ENCODE peak calls at places on chromosomes 6 and 20, in ten cellular contexts. One of them, this sample, is unnamed. For H3K27me3, the result is how much of the 10 kb centered on the place peaks cover.

GRCh38 chr6:37174515-37175331 is 4.8 kb downstream of the PIM1 start:
- DNase-seq in cardiac muscle cell: no peak
- DNase-seq in GM06990: no peak
- DNase-seq in small intestine: no peak
- DNase-seq in fibroblast of lung: no peak
- DNase-seq in ovary: no peak
- DNase-seq in adrenal gland: no peak
- DNase-seq in neural progenitor cell: no peak
- DNase-seq in SJSA1: no peak
- DNase-seq in CD8-positive, alpha-beta T cell: no peak
- DNase-seq in this sample: peak

GRCh38 chr20:53800883-53801604 is 207.4 kb upstream of the ZNF217 start:
- DNase-seq in cardiac muscle cell: peak
- DNase-seq in GM06990: no peak
- DNase-seq in small intestine: peak
- DNase-seq in fibroblast of lung: no peak
- DNase-seq in ovary: no peak
- DNase-seq in adrenal gland: no peak
- DNase-seq in neural progenitor cell: peak
- DNase-seq in SJSA1: no peak
- DNase-seq in CD8-positive, alpha-beta T cell: no peak
- DNase-seq in this sample: no peak

GRCh38 chr20:1775117-1775516 is 117.5 kb upstream of the SIRPG start:
- DNase-seq in cardiac muscle cell: peak
- DNase-seq in GM06990: no peak
- DNase-seq in small intestine: no peak
- DNase-seq in fibroblast of lung: peak
- DNase-seq in ovary: no peak
- DNase-seq in adrenal gland: peak
- DNase-seq in neural progenitor cell: no peak
- DNase-seq in SJSA1: no peak
- DNase-seq in CD8-positive, alpha-beta T cell: no peak
- DNase-seq in this sample: no peak

GRCh38 chr6:168784426-168784825 is 343.4 kb downstream of the SMOC2 start:
- DNase-seq in cardiac muscle cell: no peak
- DNase-seq in GM06990: no peak
- DNase-seq in small intestine: no peak
- DNase-seq in fibroblast of lung: no peak
- DNase-seq in ovary: no peak
- DNase-seq in adrenal gland: no peak
- DNase-seq in neural progenitor cell: no peak
- DNase-seq in SJSA1: no peak
- DNase-seq in CD8-positive, alpha-beta T cell: no peak
- DNase-seq in this sample: no peak

GRCh38 chr6:15893556-15894253 is 230.9 kb upstream of the DTNBP1 start:
- DNase-seq in cardiac muscle cell: peak
- DNase-seq in GM06990: no peak
- DNase-seq in small intestine: peak
- DNase-seq in fibroblast of lung: no peak
- DNase-seq in ovary: no peak
- DNase-seq in adrenal gland: no peak
- DNase-seq in neural progenitor cell: peak
- DNase-seq in SJSA1: no peak
- DNase-seq in CD8-positive, alpha-beta T cell: no peak
- DNase-seq in this sample: no peak

GRCh38 chr20:44702776-44703175 is 12.4 kb upstream of the CCN5 start:
- DNase-seq in cardiac muscle cell: peak
- DNase-seq in GM06990: peak
- DNase-seq in small intestine: no peak
- DNase-seq in fibroblast of lung: peak
- DNase-seq in ovary: peak
- DNase-seq in adrenal gland: peak
- DNase-seq in neural progenitor cell: no peak
- DNase-seq in SJSA1: peak
- DNase-seq in CD8-positive, alpha-beta T cell: no peak
- DNase-seq in this sample: no peak

GRCh38 chr6:37130704-37131103 is 39.2 kb upstream of the PIM1 start:
- DNase-seq in cardiac muscle cell: no peak
- DNase-seq in GM06990: no peak
- DNase-seq in small intestine: peak
- DNase-seq in fibroblast of lung: peak
- DNase-seq in ovary: no peak
- DNase-seq in adrenal gland: peak
- DNase-seq in neural progenitor cell: no peak
- DNase-seq in SJSA1: no peak
- DNase-seq in CD8-positive, alpha-beta T cell: no peak
- DNase-seq in this sample: no peak

GRCh38 chr6:132298344-132298949 is 102.8 kb downstream of the MOXD1 start:
- DNase-seq in cardiac muscle cell: peak
- DNase-seq in GM06990: no peak
- DNase-seq in small intestine: peak
- DNase-seq in fibroblast of lung: peak
- DNase-seq in ovary: no peak
- DNase-seq in adrenal gland: peak
- DNase-seq in neural progenitor cell: peak
- DNase-seq in SJSA1: no peak
- DNase-seq in CD8-positive, alpha-beta T cell: peak
- DNase-seq in this sample: peak

GRCh38 chr6:7166410-7167293 is 58.9 kb downstream of the RREB1 start:
- DNase-seq in cardiac muscle cell: peak
- DNase-seq in GM06990: no peak
- DNase-seq in small intestine: no peak
- DNase-seq in fibroblast of lung: peak
- DNase-seq in ovary: no peak
- DNase-seq in adrenal gland: no peak
- DNase-seq in neural progenitor cell: no peak
- DNase-seq in SJSA1: peak
- DNase-seq in CD8-positive, alpha-beta T cell: no peak
- DNase-seq in this sample: no peak
- H3K27me3 ChIP-seq in cardiac muscle cell: under half
- H3K27me3 ChIP-seq in GM06990: under half
- H3K27me3 ChIP-seq in small intestine: under half
- H3K27me3 ChIP-seq in fibroblast of lung: under half
- H3K27me3 ChIP-seq in ovary: under half
- H3K27me3 ChIP-seq in adrenal gland: under half
- H3K27me3 ChIP-seq in neural progenitor cell: under half
- H3K27me3 ChIP-seq in SJSA1: under half
- H3K27me3 ChIP-seq in CD8-positive, alpha-beta T cell: under half
- H3K27me3 ChIP-seq in this sample: under half

DNA sequence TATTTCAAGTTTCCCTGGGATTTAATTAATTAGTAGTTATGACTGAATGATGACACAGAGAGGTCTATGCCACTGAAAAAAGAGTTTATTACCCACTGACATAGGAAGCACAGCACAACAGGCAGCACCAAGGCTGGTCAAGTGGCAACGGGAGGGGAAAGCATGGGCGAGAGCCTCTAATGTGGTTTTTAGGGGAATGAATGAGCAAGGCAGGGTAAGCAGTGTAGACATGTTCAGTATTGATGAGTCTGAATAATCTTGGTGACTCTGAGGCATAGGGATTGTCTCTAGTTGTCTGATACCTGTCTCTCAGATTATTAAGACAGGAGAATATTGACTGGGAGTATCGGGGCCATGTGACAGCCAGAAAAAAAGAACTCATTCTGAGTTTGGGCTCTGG is 46.3 kb downstream of the RPP21 start:
- DNase-seq in cardiac muscle cell: no peak
- DNase-seq in GM06990: no peak
- DNase-seq in small intestine: no peak
- DNase-seq in fibroblast of lung: no peak
- DNase-seq in ovary: no peak
- DNase-seq in adrenal gland: no peak
- DNase-seq in neural progenitor cell: no peak
- DNase-seq in SJSA1: no peak
- DNase-seq in CD8-positive, alpha-beta T cell: no peak
- DNase-seq in this sample: no peak
- H3K27me3 ChIP-seq in cardiac muscle cell: half or more
- H3K27me3 ChIP-seq in GM06990: under half
- H3K27me3 ChIP-seq in small intestine: under half
- H3K27me3 ChIP-seq in fibroblast of lung: under half
- H3K27me3 ChIP-seq in ovary: under half
- H3K27me3 ChIP-seq in adrenal gland: under half
- H3K27me3 ChIP-seq in neural progenitor cell: half or more
- H3K27me3 ChIP-seq in SJSA1: half or more
- H3K27me3 ChIP-seq in CD8-positive, alpha-beta T cell: under half
- H3K27me3 ChIP-seq in this sample: under half

GRCh38 chr6:1311400-1312192 is at the start of gene FOXQ1:
- DNase-seq in cardiac muscle cell: peak
- DNase-seq in GM06990: peak
- DNase-seq in small intestine: peak
- DNase-seq in fibroblast of lung: peak
- DNase-seq in ovary: no peak
- DNase-seq in adrenal gland: no peak
- DNase-seq in neural progenitor cell: peak
- DNase-seq in SJSA1: no peak
- DNase-seq in CD8-positive, alpha-beta T cell: no peak
- DNase-seq in this sample: no peak

GRCh38 chr6:1313755-1314503 is 2.0 kb downstream of the FOXQ1 start:
- DNase-seq in cardiac muscle cell: no peak
- DNase-seq in GM06990: no peak
- DNase-seq in small intestine: peak
- DNase-seq in fibroblast of lung: no peak
- DNase-seq in ovary: no peak
- DNase-seq in adrenal gland: no peak
- DNase-seq in neural progenitor cell: peak
- DNase-seq in SJSA1: no peak
- DNase-seq in CD8-positive, alpha-beta T cell: no peak
- DNase-seq in this sample: no peak

GRCh38 chr6:1312193-1312443 is 220 bp downstream of the FOXQ1 start:
- DNase-seq in cardiac muscle cell: no peak
- DNase-seq in GM06990: no peak
- DNase-seq in small intestine: no peak
- DNase-seq in fibroblast of lung: no peak
- DNase-seq in ovary: no peak
- DNase-seq in adrenal gland: no peak
- DNase-seq in neural progenitor cell: no peak
- DNase-seq in SJSA1: no peak
- DNase-seq in CD8-positive, alpha-beta T cell: no peak
- DNase-seq in this sample: no peak

GRCh38 chr6:1313364-1313754 is 1.5 kb downstream of the FOXQ1 start:
- DNase-seq in cardiac muscle cell: no peak
- DNase-seq in GM06990: no peak
- DNase-seq in small intestine: no peak
- DNase-seq in fibroblast of lung: no peak
- DNase-seq in ovary: no peak
- DNase-seq in adrenal gland: no peak
- DNase-seq in neural progenitor cell: no peak
- DNase-seq in SJSA1: no peak
- DNase-seq in CD8-positive, alpha-beta T cell: no peak
- DNase-seq in this sample: no peak

DNA sequence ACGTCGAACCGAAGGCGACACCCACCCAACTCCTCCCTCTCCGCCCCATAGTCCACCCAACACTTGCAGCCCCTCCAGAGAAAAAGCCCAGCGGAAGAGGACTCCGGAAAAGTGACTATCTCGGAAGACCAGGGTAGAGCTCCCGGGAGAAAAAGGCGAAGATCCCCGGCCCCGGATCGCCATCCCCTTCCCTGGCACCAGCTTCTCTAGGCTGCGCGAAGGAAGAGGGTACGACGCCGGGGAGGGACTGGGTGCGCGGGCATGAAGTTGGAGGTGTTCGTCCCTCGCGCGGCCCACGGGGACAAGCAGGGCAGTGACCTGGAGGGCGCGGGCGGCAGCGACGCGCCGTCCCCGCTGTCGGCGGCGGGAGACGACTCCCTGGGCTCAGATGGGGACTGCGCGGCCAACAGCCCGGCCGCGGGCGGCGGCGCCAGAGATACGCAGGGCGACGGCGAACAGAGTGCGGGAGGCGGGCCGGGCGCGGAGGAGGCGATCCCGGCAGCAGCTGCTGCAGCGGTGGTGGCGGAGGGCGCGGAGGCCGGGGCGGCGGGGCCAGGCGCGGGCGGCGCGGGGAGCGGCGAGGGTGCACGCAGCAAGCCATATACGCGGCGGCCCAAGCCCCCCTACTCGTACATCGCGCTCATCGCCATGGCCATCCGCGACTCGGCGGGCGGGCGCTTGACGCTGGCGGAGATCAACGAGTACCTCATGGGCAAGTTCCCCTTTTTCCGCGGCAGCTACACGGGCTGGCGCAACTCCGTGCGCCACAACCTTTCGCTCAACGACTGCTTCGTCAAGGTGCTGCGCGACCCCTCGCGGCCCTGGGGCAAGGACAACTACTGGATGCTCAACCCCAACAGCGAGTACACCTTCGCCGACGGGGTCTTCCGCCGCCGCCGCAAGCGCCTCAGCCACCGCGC is 806 bp downstream of the FOXQ1 start:
- DNase-seq in cardiac muscle cell: no peak
- DNase-seq in GM06990: no peak
- DNase-seq in small intestine: no peak
- DNase-seq in fibroblast of lung: no peak
- DNase-seq in ovary: no peak
- DNase-seq in adrenal gland: no peak
- DNase-seq in neural progenitor cell: peak
- DNase-seq in SJSA1: no peak
- DNase-seq in CD8-positive, alpha-beta T cell: no peak
- DNase-seq in this sample: no peak
- H3K27me3 ChIP-seq in cardiac muscle cell: half or more
- H3K27me3 ChIP-seq in GM06990: under half
- H3K27me3 ChIP-seq in small intestine: under half
- H3K27me3 ChIP-seq in fibroblast of lung: under half
- H3K27me3 ChIP-seq in ovary: under half
- H3K27me3 ChIP-seq in adrenal gland: half or more
- H3K27me3 ChIP-seq in neural progenitor cell: half or more
- H3K27me3 ChIP-seq in SJSA1: under half
- H3K27me3 ChIP-seq in CD8-positive, alpha-beta T cell: under half
- H3K27me3 ChIP-seq in this sample: under half

GRCh38 chr6:44662461-44663121 is 275.1 kb downstream of the CDC5L start:
- DNase-seq in cardiac muscle cell: peak
- DNase-seq in GM06990: no peak
- DNase-seq in small intestine: no peak
- DNase-seq in fibroblast of lung: peak
- DNase-seq in ovary: no peak
- DNase-seq in adrenal gland: no peak
- DNase-seq in neural progenitor cell: peak
- DNase-seq in SJSA1: peak
- DNase-seq in CD8-positive, alpha-beta T cell: no peak
- DNase-seq in this sample: no peak

GRCh38 chr6:44661631-44662030 is 274.1 kb downstream of the CDC5L start:
- DNase-seq in cardiac muscle cell: no peak
- DNase-seq in GM06990: no peak
- DNase-seq in small intestine: no peak
- DNase-seq in fibroblast of lung: no peak
- DNase-seq in ovary: no peak
- DNase-seq in adrenal gland: no peak
- DNase-seq in neural progenitor cell: no peak
- DNase-seq in SJSA1: no peak
- DNase-seq in CD8-positive, alpha-beta T cell: no peak
- DNase-seq in this sample: no peak

GRCh38 chr6:44659676-44660170 is 272.2 kb downstream of the CDC5L start:
- DNase-seq in cardiac muscle cell: peak
- DNase-seq in GM06990: no peak
- DNase-seq in small intestine: no peak
- DNase-seq in fibroblast of lung: no peak
- DNase-seq in ovary: no peak
- DNase-seq in adrenal gland: no peak
- DNase-seq in neural progenitor cell: no peak
- DNase-seq in SJSA1: no peak
- DNase-seq in CD8-positive, alpha-beta T cell: no peak
- DNase-seq in this sample: no peak

GRCh38 chr6:44661221-44661609 is 273.7 kb downstream of the CDC5L start:
- DNase-seq in cardiac muscle cell: no peak
- DNase-seq in GM06990: no peak
- DNase-seq in small intestine: peak
- DNase-seq in fibroblast of lung: peak
- DNase-seq in ovary: no peak
- DNase-seq in adrenal gland: no peak
- DNase-seq in neural progenitor cell: no peak
- DNase-seq in SJSA1: no peak
- DNase-seq in CD8-positive, alpha-beta T cell: no peak
- DNase-seq in this sample: no peak

GRCh38 chr6:44660561-44661220 is 273.2 kb downstream of the CDC5L start:
- DNase-seq in cardiac muscle cell: no peak
- DNase-seq in GM06990: no peak
- DNase-seq in small intestine: peak
- DNase-seq in fibroblast of lung: peak
- DNase-seq in ovary: no peak
- DNase-seq in adrenal gland: no peak
- DNase-seq in neural progenitor cell: no peak
- DNase-seq in SJSA1: no peak
- DNase-seq in CD8-positive, alpha-beta T cell: no peak
- DNase-seq in this sample: no peak
- H3K27me3 ChIP-seq in cardiac muscle cell: under half
- H3K27me3 ChIP-seq in GM06990: under half
- H3K27me3 ChIP-seq in small intestine: under half
- H3K27me3 ChIP-seq in fibroblast of lung: under half
- H3K27me3 ChIP-seq in ovary: under half
- H3K27me3 ChIP-seq in adrenal gland: under half
- H3K27me3 ChIP-seq in neural progenitor cell: under half
- H3K27me3 ChIP-seq in SJSA1: under half
- H3K27me3 ChIP-seq in CD8-positive, alpha-beta T cell: under half
- H3K27me3 ChIP-seq in this sample: under half

This sample was measured in DND-41.